ENCODE peak calls at places on chromosomes 12 and 14, in four cellular contexts. P, V, K and W are unnamed samples.

GRCh38 chr12:48777501-48778400 is 11.1 kb downstream of the ADCY6 start:
- DNase-seq in K (no peak), V (no peak), P (no peak), W (no peak)

GRCh38 chr14:90514015-90514398 is 117.2 kb downstream of the CALM1 start:
- DNase-seq in V (no peak), P (no peak), K (no peak), W (no peak)

GRCh38 chr14:64387232-64387737 is 868 bp upstream of the MTHFD1 start:
- DNase-seq in K (no peak), V (peak; percentile 13), P (peak; percentile 10), W (no peak)

GRCh38 chr14:29166507-29166906 is 399.9 kb downstream of the FOXG1 start:
- DNase-seq in K (no peak), P (no peak), V (peak; percentile 2), W (no peak)

GRCh38 chr12:120940799-120941198 is 36.6 kb upstream of the SPPL3 start:
- DNase-seq in V (no peak), P (no peak), K (no peak), W (no peak)

GRCh38 chr14:20652996-20653975 is 11.8 kb upstream of the OR6S1 start:
- DNase-seq in K (peak; percentile 45), P (peak; percentile 32), V (peak; percentile 48), W (peak; percentile 91)

GRCh38 chr12:56995201-56995929 is 11.0 kb downstream of the ZBTB39 start:
- DNase-seq in P (no peak), K (no peak), V (no peak), W (no peak)

GRCh38 chr14:32298346-32298745 is 30.8 kb upstream of the AKAP6 start:
- DNase-seq in K (no peak), V (no peak), P (no peak), W (no peak)

GRCh38 chr14:67166450-67166853 is 22.8 kb upstream of the GARIN2 start:
- DNase-seq in V (peak; percentile 19), K (no peak), P (no peak), W (peak; percentile 28)

GRCh38 chr12:67331828-67332227 is 62.7 kb downstream of the CAND1 start:
- DNase-seq in P (no peak), V (no peak), K (no peak), W (no peak)

GRCh38 chr14:23379331-23380196 is 2.7 kb downstream of the CMTM5 start:
- DNase-seq in K (peak; percentile 3), P (peak; percentile 66), V (peak; percentile 63), W (peak; percentile 76)

GRCh38 chr14:39383026-39383626 is 49.1 kb downstream of the FBXO33 start:
- DNase-seq in P (no peak), V (no peak), K (no peak), W (no peak)

GRCh38 chr12:24742378-24742777 is 206.5 kb downstream of the BCAT1 start:
- DNase-seq in K (peak; percentile 45), P (no peak), V (peak; percentile 15), W (no peak)

GRCh38 chr12:25372002-25372401 is 121.3 kb upstream of the KRAS start:
- DNase-seq in P (no peak), K (no peak), V (no peak), W (no peak)

GRCh38 chr14:95294834-95295599 is 24.7 kb downstream of the CLMN start:
- DNase-seq in V (no peak), K (no peak), P (peak; percentile 39), W (no peak)

GRCh38 chr12:79151956-79152355 is 287.4 kb downstream of the SYT1 start:
- DNase-seq in P (no peak), K (no peak), V (no peak), W (no peak)

GRCh38 chr12:13102481-13103195 is 829 bp downstream of the GSG1 start:
- DNase-seq in V (no peak), K (no peak), P (no peak), W (no peak)

GRCh38 chr12:67287311-67287710 is 18.2 kb downstream of the CAND1 start:
- DNase-seq in P (no peak), V (no peak), K (no peak), W (no peak)

GRCh38 chr12:116160883-116161458 is 116.5 kb downstream of the MED13L start:
- DNase-seq in V (no peak), K (no peak), P (no peak), W (no peak)

GRCh38 chr12:94404854-94405253 is 54.8 kb downstream of the CEP83 start:
- DNase-seq in P (no peak), V (no peak), K (no peak), W (no peak)

GRCh38 chr12:44372259-44372658 is 503.9 kb downstream of the NELL2 start:
- DNase-seq in P (no peak), V (no peak), K (no peak), W (no peak)

GRCh38 chr14:68359862-68360552 is 432.9 kb downstream of the ZFP36L1 start:
- DNase-seq in K (no peak), V (peak; percentile 8), P (no peak), W (no peak)
- TF ChIP-seq ETV6 in K (no peak), V (no peak), P (no peak), W (no peak)

DNA sequence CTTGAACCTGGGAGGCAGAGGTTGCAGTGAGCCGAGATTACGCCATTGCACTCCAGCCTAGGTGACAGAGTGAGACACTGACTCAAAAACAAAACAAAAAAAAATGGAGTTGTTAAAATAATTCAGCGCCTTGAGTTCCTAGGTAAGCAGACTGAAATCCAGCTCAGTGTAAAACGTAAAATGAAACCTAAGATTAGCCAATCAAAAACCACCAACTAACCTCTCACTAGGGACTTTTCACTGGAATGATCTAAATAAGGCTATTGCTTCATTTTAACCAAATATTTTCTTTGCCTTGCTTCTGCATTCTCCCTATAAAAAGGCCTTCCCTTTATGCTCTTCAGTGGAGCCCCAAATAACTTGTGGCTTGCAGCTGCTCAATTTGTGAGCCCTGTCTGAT is 91.6 kb upstream of the HIF1A start:
- DNase-seq in K (no peak), V (no peak), P (no peak), W (no peak)
- TF ChIP-seq CTCF in K (no peak), V (no peak), P (no peak), W (no peak)

DNA sequence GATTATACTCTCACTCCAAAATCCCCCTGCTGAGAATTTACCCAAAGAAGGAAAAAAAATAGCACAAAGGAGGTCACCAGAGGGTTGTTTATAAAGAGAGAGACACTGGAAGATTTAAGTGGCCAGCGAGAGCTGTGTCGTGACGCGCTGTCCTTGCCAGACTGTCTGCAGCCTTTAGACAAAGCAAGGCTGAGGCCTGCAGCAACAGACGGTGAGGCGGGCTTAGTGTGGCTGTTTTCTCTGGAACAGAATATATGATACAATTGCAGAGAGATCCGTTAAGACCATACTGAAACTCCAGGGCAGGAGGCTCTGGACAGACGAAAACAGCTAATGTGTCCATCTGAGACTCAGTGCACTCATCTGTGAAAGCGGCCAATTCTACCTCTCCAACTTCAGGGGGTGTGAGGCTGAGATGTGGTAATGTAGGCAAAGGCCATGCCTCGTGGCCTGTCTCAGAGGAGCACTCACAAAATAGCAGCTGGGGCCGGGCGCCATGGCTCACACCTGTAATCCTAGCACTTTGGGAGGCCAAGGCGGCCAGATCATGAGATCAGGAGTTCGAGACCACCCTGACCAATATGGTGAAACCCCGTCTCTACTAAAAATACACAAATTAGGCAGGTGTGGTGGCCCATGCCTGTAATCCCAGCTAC is 36.2 kb downstream of the ANAPC7 start:
- DNase-seq in V (no peak), P (no peak), K (no peak), W (no peak)
- TF ChIP-seq ETV6 in V (no peak), P (no peak), K (no peak), W (no peak)

DNA sequence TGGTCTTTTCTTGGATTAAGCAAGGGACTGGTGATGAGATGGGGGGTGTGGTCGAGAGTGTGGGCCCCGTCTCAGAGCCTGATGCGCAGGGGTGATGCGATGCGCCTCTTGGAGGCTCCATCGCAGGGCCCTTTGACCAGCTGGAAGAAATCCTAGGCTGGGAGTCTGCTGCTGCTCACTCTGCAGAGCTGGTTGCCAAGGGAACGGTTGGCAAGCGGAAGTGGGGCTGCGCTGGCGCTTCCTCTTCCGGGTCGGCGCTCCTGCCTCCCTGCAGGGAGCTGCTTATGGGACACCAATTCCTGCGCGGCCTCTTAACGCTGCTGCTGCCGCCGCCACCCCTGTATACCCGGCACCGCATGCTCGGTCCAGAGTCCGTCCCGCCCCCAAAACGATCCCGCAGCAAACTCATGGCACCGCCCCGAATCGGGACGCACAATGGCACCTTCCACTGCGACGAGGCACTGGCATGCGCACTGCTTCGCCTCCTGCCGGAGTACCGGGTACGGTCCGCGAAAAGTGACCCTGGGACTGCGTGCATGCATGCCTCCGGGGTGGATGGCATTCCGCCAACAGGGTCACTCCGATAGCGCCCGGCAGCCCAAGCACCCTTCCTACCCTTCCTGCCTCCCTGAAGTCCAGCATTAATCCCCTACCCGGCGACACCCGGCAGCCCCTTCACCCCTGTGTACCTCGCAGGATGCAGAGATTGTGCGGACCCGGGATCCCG is at the start of gene MYG1:
- DNase-seq in K (peak; percentile 43), V (no peak), P (peak; percentile 89), W (peak; percentile 89)
- TF ChIP-seq CTCF in K (peak; percentile 32), V (no peak), P (peak; percentile 59), W (no peak)

GRCh38 chr12:76014007-76014406 is 17.6 kb downstream of the PHLDA1 start:
- DNase-seq in P (no peak), K (no peak), V (no peak), W (no peak)

GRCh38 chr12:76020731-76021672 is 10.6 kb downstream of the PHLDA1 start:
- DNase-seq in P (no peak), K (peak; percentile 19), V (no peak), W (no peak)

GRCh38 chr12:76020281-76020680 is 11.3 kb downstream of the PHLDA1 start:
- DNase-seq in K (peak; percentile 15), V (no peak), P (no peak), W (no peak)

GRCh38 chr12:76018672-76019071 is 12.9 kb downstream of the PHLDA1 start:
- DNase-seq in P (no peak), V (no peak), K (no peak), W (no peak)

GRCh38 chr12:76018111-76018510 is 13.5 kb downstream of the PHLDA1 start:
- DNase-seq in K (no peak), V (no peak), P (peak; percentile 61), W (peak; percentile 22)
- TF ChIP-seq ETV6 in K (no peak), V (no peak), P (no peak), W (no peak)

GRCh38 chr12:125104978-125105377 is 39.7 kb downstream of the AACS start:
- DNase-seq in P (no peak), K (no peak), V (peak; percentile 63), W (no peak)

GRCh38 chr12:125100551-125101434 is 35.6 kb downstream of the AACS start:
- DNase-seq in P (peak; percentile 81), K (no peak), V (no peak), W (no peak)

GRCh38 chr12:125110641-125111360 is 45.6 kb downstream of the AACS start:
- DNase-seq in P (no peak), V (no peak), K (no peak), W (no peak)

GRCh38 chr12:125111403-125111802 is 46.2 kb downstream of the AACS start:
- DNase-seq in V (peak; percentile 66), K (no peak), P (no peak), W (no peak)

GRCh38 chr12:125105600-125105999 is 40.4 kb downstream of the AACS start:
- DNase-seq in K (no peak), V (no peak), P (no peak), W (no peak)
- TF ChIP-seq CTCF in K (no peak), V (no peak), P (no peak), W (no peak)

GRCh38 chr12:109182041-109182839 is 65.9 kb downstream of the ACACB start:
- DNase-seq in K (no peak), P (no peak), V (no peak), W (no peak)
- TF ChIP-seq ETV6 in K (no peak), P (no peak), V (no peak), W (no peak)

GRCh38 chr14:75427482-75428229 is at the start of gene JDP2:
- DNase-seq in P (peak; percentile 60), K (no peak), V (peak; percentile 54), W (peak; percentile 82)
- TF ChIP-seq CTCF in P (peak; percentile 17), K (peak; percentile 3), V (peak; percentile 15), W (no peak)

GRCh38 chr14:50619569-50620141 is 48.5 kb downstream of the SAV1 start:
- DNase-seq in K (peak; percentile 21), P (peak; percentile 38), V (peak; percentile 17), W (no peak)
- TF ChIP-seq ETV6 in K (no peak), P (no peak), V (no peak), W (no peak)